ENCODE peak calls at places on chromosome 1, in nine cellular contexts. Q is CD8-positive, alpha-beta memory T cell; P is stimulated activated CD4-positive, alpha-beta T cell treated with anti-CD3 and anti-CD28 coated beads, Interleukin-1b, Interleukin-23, amount 100 ng/mL, for 24 hours; N is stomach; R is endothelial cell; U is activated T-cell treated with anti-CD3 and anti-CD28 coated beads, Interleukin-2, amount 50 U/mL, for 4 hours; E is lung microvascular endothelial cell; Z is activated T-helper 2 cell treated with anti-CD3 and anti-CD28 coated beads, Interferon-gamma antibody, Interleukin-2, Interleukin-4, amounts not matched to agents 10 μg/mL and 5 μg/mL and 100 μg/mL, durations not matched to agents 14 hours and 24 hours and 36 hours; L is AG04450. I is an unnamed sample.

GRCh38 chr1:113459279-113459678 is 69.0 kb downstream of the MAGI3 start:
- DNase-seq in Q (no peak), P (no peak), N (no peak), R (no peak), U (no peak), E (no peak), Z (no peak), L (no peak), I (no peak)

GRCh38 chr1:163747855-163748254 is 426.1 kb downstream of the NUF2 start:
- DNase-seq in Q (no peak), P (no peak), N (no peak), R (no peak), U (no peak), E (no peak), Z (no peak), L (no peak), I (no peak)

GRCh38 chr1:193558491-193559028 is 372.1 kb upstream of the B3GALT2 start:
- DNase-seq in Q (peak), P (no peak), N (no peak), R (no peak), U (no peak), E (peak), Z (no peak), L (peak), I (no peak)

GRCh38 chr1:201559679-201560162 is 20.8 kb downstream of the NAV1 start:
- DNase-seq in Q (peak), P (peak), N (peak), R (peak), U (peak), E (peak), Z (peak), L (peak), I (no peak)

GRCh38 chr1:67572594-67573221 is 112.3 kb upstream of the GADD45A start:
- DNase-seq in Q (no peak), P (no peak), N (peak), R (no peak), U (no peak), E (no peak), Z (no peak), L (no peak), I (no peak)

GRCh38 chr1:9425859-9426258 is 113.4 kb upstream of the SLC25A33 start:
- DNase-seq in Q (no peak), P (no peak), N (no peak), R (no peak), U (no peak), E (no peak), Z (no peak), L (no peak), I (no peak)

GRCh38 chr1:161792740-161793139 is 26.6 kb downstream of the ATF6 start:
- DNase-seq in Q (no peak), P (no peak), N (no peak), R (no peak), U (no peak), E (peak), Z (no peak), L (peak), I (peak)

GRCh38 chr1:14571810-14572767 is 26.4 kb upstream of the KAZN start:
- DNase-seq in Q (no peak), P (no peak), N (no peak), R (peak), U (no peak), E (no peak), Z (no peak), L (no peak), I (no peak)

GRCh38 chr1:207312604-207312920 is 8.9 kb upstream of the CD55 start:
- DNase-seq in Q (no peak), P (no peak), N (no peak), R (no peak), U (no peak), E (no peak), Z (no peak), L (no peak), I (no peak)

GRCh38 chr1:191176131-191176530 is 698.5 kb upstream of the BRINP3 start:
- DNase-seq in Q (no peak), P (no peak), N (no peak), R (no peak), U (no peak), E (no peak), Z (no peak), L (no peak), I (no peak)

GRCh38 chr1:30008998-30009657 is 714.3 kb downstream of the MATN1 start:
- DNase-seq in Q (no peak), P (no peak), N (no peak), R (no peak), U (no peak), E (peak), Z (no peak), L (no peak), I (no peak)

GRCh38 chr1:216598448-216598847 is 124.8 kb downstream of the ESRRG start:
- DNase-seq in Q (no peak), P (no peak), N (no peak), R (no peak), U (no peak), E (no peak), Z (no peak), L (no peak), I (no peak)

GRCh38 chr1:243930822-243931671 is 81.0 kb upstream of the AKT3 start:
- DNase-seq in Q (no peak), P (no peak), N (no peak), R (no peak), U (no peak), E (no peak), Z (no peak), L (no peak), I (no peak)

GRCh38 chr1:24928631-24929090 is 1.4 kb downstream of the RUNX3 start:
- DNase-seq in Q (peak), P (no peak), N (no peak), R (peak), U (peak), E (no peak), Z (peak), L (no peak), I (no peak)

GRCh38 chr1:156198831-156199349 is 5.0 kb downstream of the SLC25A44 start:
- DNase-seq in Q (no peak), P (no peak), N (no peak), R (no peak), U (no peak), E (no peak), Z (no peak), L (no peak), I (no peak)

GRCh38 chr1:247332215-247332900 is 691 bp upstream of the ZNF496 start:
- DNase-seq in Q (peak), P (peak), N (peak), R (peak), U (peak), E (peak), Z (peak), L (no peak), I (no peak)

GRCh38 chr1:64163972-64164371 is 39.5 kb upstream of the UBE2U start:
- DNase-seq in Q (no peak), P (no peak), N (no peak), R (peak), U (no peak), E (peak), Z (no peak), L (no peak), I (peak)

GRCh38 chr1:158330390-158330789 is 941 bp downstream of the CD1B start:
- DNase-seq in Q (no peak), P (no peak), N (no peak), R (no peak), U (no peak), E (no peak), Z (no peak), L (no peak), I (no peak)

GRCh38 chr1:47031059-47031458 is 7.6 kb downstream of the CYP4X1 start:
- DNase-seq in Q (no peak), P (no peak), N (peak), R (no peak), U (no peak), E (peak), Z (no peak), L (no peak), I (no peak)

GRCh38 chr1:67827688-67828087 is 5.6 kb downstream of the GNG12 start:
- DNase-seq in Q (no peak), P (no peak), N (no peak), R (no peak), U (no peak), E (no peak), Z (no peak), L (no peak), I (no peak)

GRCh38 chr1:30145723-30146263 is 577.6 kb downstream of the MATN1 start:
- DNase-seq in Q (no peak), P (no peak), N (no peak), R (no peak), U (no peak), E (no peak), Z (no peak), L (no peak), I (no peak)

GRCh38 chr1:221739018-221739676 is 2.7 kb downstream of the DUSP10 start:
- DNase-seq in Q (no peak), P (no peak), N (no peak), R (no peak), U (no peak), E (no peak), Z (no peak), L (no peak), I (no peak)

GRCh38 chr1:1440941-1441888 is 5.7 kb downstream of the VWA1 start:
- DNase-seq in Q (peak), P (peak), N (peak), R (peak), U (peak), E (peak), Z (no peak), L (no peak), I (no peak)

GRCh38 chr1:219465247-219466093 is 147.4 kb downstream of the ZC3H11B start:
- DNase-seq in Q (no peak), P (no peak), N (no peak), R (no peak), U (no peak), E (peak), Z (no peak), L (no peak), I (peak)

GRCh38 chr1:115284209-115284608 is 53.8 kb downstream of the NGF start:
- DNase-seq in Q (no peak), P (no peak), N (no peak), R (no peak), U (no peak), E (no peak), Z (no peak), L (no peak), I (no peak)

GRCh38 chr1:197307551-197307950 is 39.5 kb downstream of the CRB1 start:
- DNase-seq in Q (no peak), P (no peak), N (no peak), R (no peak), U (no peak), E (no peak), Z (no peak), L (no peak), I (no peak)

GRCh38 chr1:112849425-112849966 is 106.5 kb downstream of the SLC16A1 start:
- DNase-seq in Q (no peak), P (no peak), N (no peak), R (peak), U (no peak), E (peak), Z (no peak), L (no peak), I (no peak)

GRCh38 chr1:218462591-218462990 is 117.5 kb downstream of the TGFB2 start:
- DNase-seq in Q (no peak), P (no peak), N (no peak), R (no peak), U (no peak), E (peak), Z (no peak), L (no peak), I (no peak)

GRCh38 chr1:3034162-3034561 is 12.9 kb downstream of the ACTRT2 start:
- DNase-seq in Q (peak), P (no peak), N (no peak), R (no peak), U (no peak), E (no peak), Z (no peak), L (no peak), I (no peak)

GRCh38 chr1:118184737-118185082 is 318 bp downstream of the SPAG17 start:
- DNase-seq in Q (no peak), P (no peak), N (no peak), R (no peak), U (no peak), E (no peak), Z (no peak), L (no peak), I (no peak)

GRCh38 chr1:84171471-84171870 is 27.4 kb downstream of the PRKACB start:
- DNase-seq in Q (no peak), P (no peak), N (no peak), R (no peak), U (no peak), E (peak), Z (no peak), L (no peak), I (no peak)

GRCh38 chr1:64516803-64517568 is 47.1 kb downstream of the CACHD1 start:
- DNase-seq in Q (no peak), P (no peak), N (no peak), R (no peak), U (no peak), E (peak), Z (no peak), L (no peak), I (no peak)

GRCh38 chr1:225980005-225980404 is 19.1 kb downstream of the SDE2 start:
- DNase-seq in Q (no peak), P (no peak), N (peak), R (no peak), U (no peak), E (no peak), Z (no peak), L (no peak), I (no peak)

GRCh38 chr1:234862944-234863515 is 253.1 kb upstream of the IRF2BP2 start:
- DNase-seq in Q (no peak), P (no peak), N (peak), R (no peak), U (no peak), E (peak), Z (no peak), L (no peak), I (peak)

I was measured in GM04503.